ENCODE peak calls at places on chromosomes 16 and 17, in ten cellular contexts. P, L, Y, G, I, R, Q, B, F and A are unnamed samples.

GRCh38 chr16:51008037-51008436 is 143.0 kb downstream of the SALL1 start:
- DNase-seq in L (no peak), G (no peak), R (no peak), Y (no peak), Q (no peak), P (no peak), B (no peak), I (no peak), F (no peak), A (no peak)

GRCh38 chr16:2963611-2964415 is at the start of gene KREMEN2:
- DNase-seq in F (no peak), L (peak), I (peak), R (peak), B (no peak), P (peak), G (peak), Y (no peak), Q (peak), A (peak)

GRCh38 chr16:53899471-53899870 is 195.5 kb downstream of the FTO start:
- DNase-seq in B (no peak), P (no peak), I (no peak), R (no peak), F (no peak), Y (no peak), G (no peak), L (no peak), Q (no peak), A (no peak)

GRCh38 chr16:15983898-15984297 is 34.5 kb downstream of the ABCC1 start:
- DNase-seq in B (no peak), G (no peak), P (peak), Y (no peak), F (no peak), Q (no peak), R (no peak), L (no peak), I (no peak), A (no peak)

GRCh38 chr17:17690156-17690737 is 9.0 kb downstream of the RAI1 start:
- DNase-seq in R (no peak), Y (no peak), I (no peak), B (no peak), P (no peak), F (no peak), L (no peak), Q (no peak), G (no peak), A (no peak)

GRCh38 chr16:87445486-87445885 is 47.3 kb downstream of the ZCCHC14 start:
- DNase-seq in F (no peak), B (no peak), Y (no peak), G (no peak), I (no peak), R (no peak), Q (no peak), P (no peak), L (no peak), A (no peak)

GRCh38 chr16:1793578-1794220 is at the start of gene IGFALS:
- DNase-seq in B (no peak), I (no peak), R (no peak), P (no peak), G (no peak), Q (no peak), L (no peak), F (no peak), Y (no peak), A (no peak)

GRCh38 chr17:10702574-10702973 is 5.2 kb downstream of the ADPRM start:
- DNase-seq in G (peak), Y (no peak), I (no peak), F (no peak), R (no peak), L (no peak), B (no peak), Q (no peak), P (no peak), A (no peak)

GRCh38 chr17:82272495-82273326 is 789 bp downstream of the CSNK1D start:
- DNase-seq in G (no peak), Y (peak), L (peak), R (peak), I (peak), Q (peak), F (peak), P (peak), B (no peak), A (peak)